ENCODE peak calls at places on chromosomes 1 and 21, in four cellular contexts. One of them, this sample, is unnamed.

GRCh38 chr1:14777516-14778506 is 179.3 kb downstream of the KAZN start:
- DNase-seq in CD8-positive, alpha-beta T cell: no peak
- DNase-seq in hypothalamus: no peak
- DNase-seq in A549: no peak
- DNase-seq in this sample: no peak

GRCh38 chr1:7912743-7913557 is 27.7 kb downstream of the TNFRSF9 start:
- DNase-seq in CD8-positive, alpha-beta T cell: no peak
- DNase-seq in hypothalamus: no peak
- DNase-seq in A549: no peak
- DNase-seq in this sample: no peak

GRCh38 chr1:165224504-165224903 is 132.0 kb downstream of the LMX1A start:
- DNase-seq in CD8-positive, alpha-beta T cell: no peak
- DNase-seq in hypothalamus: no peak
- DNase-seq in A549: no peak
- DNase-seq in this sample: no peak

GRCh38 chr1:182617734-182618288 is 13.6 kb upstream of the RGS16 start:
- DNase-seq in CD8-positive, alpha-beta T cell: no peak
- DNase-seq in hypothalamus: no peak
- DNase-seq in A549: no peak
- DNase-seq in this sample: no peak

GRCh38 chr1:5371270-5371669 is 621.0 kb downstream of the NPHP4 start:
- DNase-seq in CD8-positive, alpha-beta T cell: no peak
- DNase-seq in hypothalamus: no peak
- DNase-seq in A549: no peak
- DNase-seq in this sample: no peak

GRCh38 chr1:186482661-186483255 is 21.8 kb upstream of the PDC start:
- DNase-seq in CD8-positive, alpha-beta T cell: peak
- DNase-seq in hypothalamus: no peak
- DNase-seq in A549: peak
- DNase-seq in this sample: peak

GRCh38 chr1:53600001-53600400 is 139.0 kb downstream of the GLIS1 start:
- DNase-seq in CD8-positive, alpha-beta T cell: no peak
- DNase-seq in hypothalamus: no peak
- DNase-seq in A549: no peak
- DNase-seq in this sample: no peak

GRCh38 chr1:47906009-47906432 is 91.2 kb downstream of the TRABD2B start:
- DNase-seq in CD8-positive, alpha-beta T cell: no peak
- DNase-seq in hypothalamus: no peak
- DNase-seq in A549: peak
- DNase-seq in this sample: peak

GRCh38 chr1:13779930-13780329 is 79.9 kb downstream of the PRDM2 start:
- DNase-seq in CD8-positive, alpha-beta T cell: no peak
- DNase-seq in hypothalamus: no peak
- DNase-seq in A549: no peak
- DNase-seq in this sample: no peak

GRCh38 chr1:93516164-93516563 is 68.2 kb downstream of the FNBP1L start:
- DNase-seq in CD8-positive, alpha-beta T cell: no peak
- DNase-seq in hypothalamus: no peak
- DNase-seq in A549: peak
- DNase-seq in this sample: no peak

GRCh38 chr1:31648633-31649032 is 4.0 kb upstream of the PEF1 start:
- DNase-seq in CD8-positive, alpha-beta T cell: no peak
- DNase-seq in hypothalamus: no peak
- DNase-seq in A549: no peak
- DNase-seq in this sample: no peak

GRCh38 chr1:234628099-234628498 is 18.1 kb upstream of the IRF2BP2 start:
- DNase-seq in CD8-positive, alpha-beta T cell: no peak
- DNase-seq in hypothalamus: no peak
- DNase-seq in A549: peak
- DNase-seq in this sample: peak

GRCh38 chr1:91583326-91583755 is 82.7 kb downstream of the CDC7 start:
- DNase-seq in CD8-positive, alpha-beta T cell: no peak
- DNase-seq in hypothalamus: no peak
- DNase-seq in A549: no peak
- DNase-seq in this sample: no peak

GRCh38 chr1:40625076-40625475 is 40.4 kb downstream of the RIMS3 start:
- DNase-seq in CD8-positive, alpha-beta T cell: peak
- DNase-seq in hypothalamus: no peak
- DNase-seq in A549: peak
- DNase-seq in this sample: peak

GRCh38 chr1:160837558-160838205 is 25.0 kb downstream of the CD244 start:
- DNase-seq in CD8-positive, alpha-beta T cell: peak
- DNase-seq in hypothalamus: no peak
- DNase-seq in A549: no peak
- DNase-seq in this sample: peak

GRCh38 chr21:15826147-15826780 is 96.5 kb downstream of the USP25 start:
- DNase-seq in CD8-positive, alpha-beta T cell: peak
- DNase-seq in hypothalamus: no peak
- DNase-seq in A549: peak
- DNase-seq in this sample: peak

GRCh38 chr1:178724734-178725602 is at the start of gene RALGPS2:
- DNase-seq in CD8-positive, alpha-beta T cell: peak
- DNase-seq in hypothalamus: peak
- DNase-seq in A549: peak
- DNase-seq in this sample: peak

GRCh38 chr1:109396971-109397370 is 747 bp downstream of the SORT1 start:
- DNase-seq in CD8-positive, alpha-beta T cell: no peak
- DNase-seq in hypothalamus: peak
- DNase-seq in A549: no peak
- DNase-seq in this sample: peak

GRCh38 chr1:22275626-22276395 is 132.9 kb upstream of the WNT4 start:
- DNase-seq in CD8-positive, alpha-beta T cell: no peak
- DNase-seq in hypothalamus: no peak
- DNase-seq in A549: peak
- DNase-seq in this sample: peak

GRCh38 chr1:221575605-221576004 is 166.3 kb downstream of the DUSP10 start:
- DNase-seq in CD8-positive, alpha-beta T cell: no peak
- DNase-seq in hypothalamus: no peak
- DNase-seq in A549: no peak
- DNase-seq in this sample: no peak

GRCh38 chr1:1068374-1069060 is 5.6 kb downstream of the RNF223 start:
- DNase-seq in CD8-positive, alpha-beta T cell: peak
- DNase-seq in hypothalamus: no peak
- DNase-seq in A549: no peak
- DNase-seq in this sample: no peak

GRCh38 chr1:183512450-183512849 is 40.2 kb downstream of the SMG7 start:
- DNase-seq in CD8-positive, alpha-beta T cell: no peak
- DNase-seq in hypothalamus: no peak
- DNase-seq in A549: no peak
- DNase-seq in this sample: no peak

GRCh38 chr1:152997911-152998310 is 3.6 kb upstream of the SPRR3 start:
- DNase-seq in CD8-positive, alpha-beta T cell: no peak
- DNase-seq in hypothalamus: no peak
- DNase-seq in A549: no peak
- DNase-seq in this sample: no peak

GRCh38 chr1:89369331-89369730 is 5.5 kb downstream of the GBP6 start:
- DNase-seq in CD8-positive, alpha-beta T cell: no peak
- DNase-seq in hypothalamus: no peak
- DNase-seq in A549: no peak
- DNase-seq in this sample: no peak

GRCh38 chr1:1260843-1261560 is 12.7 kb downstream of the UBE2J2 start:
- DNase-seq in CD8-positive, alpha-beta T cell: no peak
- DNase-seq in hypothalamus: no peak
- DNase-seq in A549: no peak
- DNase-seq in this sample: peak

GRCh38 chr1:14263671-14264070 is 334.8 kb upstream of the KAZN start:
- DNase-seq in CD8-positive, alpha-beta T cell: no peak
- DNase-seq in hypothalamus: no peak
- DNase-seq in A549: no peak
- DNase-seq in this sample: no peak

GRCh38 chr1:19113362-19114092 is 96.5 kb downstream of the UBR4 start:
- DNase-seq in CD8-positive, alpha-beta T cell: peak
- DNase-seq in hypothalamus: no peak
- DNase-seq in A549: peak
- DNase-seq in this sample: peak

GRCh38 chr1:234980657-234981396 is 147.8 kb downstream of the TOMM20 start:
- DNase-seq in CD8-positive, alpha-beta T cell: peak
- DNase-seq in hypothalamus: no peak
- DNase-seq in A549: peak
- DNase-seq in this sample: peak

GRCh38 chr1:226814751-226815496 is 55.5 kb upstream of the PSEN2 start:
- DNase-seq in CD8-positive, alpha-beta T cell: no peak
- DNase-seq in hypothalamus: no peak
- DNase-seq in A549: peak
- DNase-seq in this sample: peak

GRCh38 chr1:55685560-55685959 is 470.4 kb upstream of the USP24 start:
- DNase-seq in CD8-positive, alpha-beta T cell: no peak
- DNase-seq in hypothalamus: no peak
- DNase-seq in A549: no peak
- DNase-seq in this sample: no peak

GRCh38 chr1:234976880-234977680 is 151.6 kb downstream of the TOMM20 start:
- DNase-seq in CD8-positive, alpha-beta T cell: no peak
- DNase-seq in hypothalamus: no peak
- DNase-seq in A549: no peak
- DNase-seq in this sample: no peak

GRCh38 chr1:220804202-220804586 is 17.5 kb downstream of the MTARC1 start:
- DNase-seq in CD8-positive, alpha-beta T cell: no peak
- DNase-seq in hypothalamus: no peak
- DNase-seq in A549: no peak
- DNase-seq in this sample: no peak

GRCh38 chr1:92536593-92537332 is 50.0 kb upstream of the GFI1 start:
- DNase-seq in CD8-positive, alpha-beta T cell: peak
- DNase-seq in hypothalamus: no peak
- DNase-seq in A549: no peak
- DNase-seq in this sample: peak

GRCh38 chr1:241591736-241592135 is 48.4 kb downstream of the CHML start:
- DNase-seq in CD8-positive, alpha-beta T cell: no peak
- DNase-seq in hypothalamus: no peak
- DNase-seq in A549: no peak
- DNase-seq in this sample: no peak